ENCODE peak calls at places on chromosomes 16 and 17, in six cellular contexts. A, F, G, L, K and D are unnamed samples.

GRCh38 chr17:77609553-77610517 is 348.7 kb upstream of the TNRC6C start:
- ATAC-seq in A (peak), F (peak), G (peak), L (no peak), K (no peak), D (no peak)

GRCh38 chr16:67199011-67199807 is at the start of gene ELMO3:
- ATAC-seq in A (peak), F (no peak), G (no peak), L (peak), K (no peak), D (peak)

GRCh38 chr17:19554393-19554792 is 20.7 kb downstream of the SLC47A1 start:
- ATAC-seq in A (no peak), F (no peak), G (no peak), L (no peak), K (no peak), D (no peak)

GRCh38 chr17:68684860-68685493 is 83.8 kb upstream of the FAM20A start:
- ATAC-seq in A (no peak), F (no peak), G (no peak), L (no peak), K (no peak), D (peak)

GRCh38 chr17:57839571-57839923 is 10.3 kb downstream of the MRPS23 start:
- ATAC-seq in A (no peak), F (no peak), G (no peak), L (no peak), K (no peak), D (no peak)

GRCh38 chr16:11601911-11602310 is 15.2 kb upstream of the LITAF start:
- ATAC-seq in A (no peak), F (no peak), G (no peak), L (no peak), K (no peak), D (no peak)

GRCh38 chr17:35531170-35531569 is 6.3 kb downstream of the SLFN12L start:
- ATAC-seq in A (no peak), F (no peak), G (no peak), L (no peak), K (no peak), D (no peak)

GRCh38 chr17:64780096-64781012 is 118.2 kb upstream of the SMURF2 start:
- ATAC-seq in A (no peak), F (no peak), G (no peak), L (peak), K (peak), D (no peak)

GRCh38 chr17:27342059-27342458 is 48.1 kb downstream of the WSB1 start:
- ATAC-seq in A (no peak), F (no peak), G (no peak), L (no peak), K (no peak), D (no peak)

GRCh38 chr16:81453091-81453728 is 8.6 kb downstream of the CMIP start:
- ATAC-seq in A (no peak), F (no peak), G (no peak), L (no peak), K (no peak), D (no peak)

GRCh38 chr17:17824119-17824779 is 12.5 kb downstream of the SREBF1 start:
- ATAC-seq in A (no peak), F (peak), G (peak), L (no peak), K (peak), D (no peak)

GRCh38 chr17:80931421-80932265 is 60.0 kb upstream of the CHMP6 start:
- ATAC-seq in A (no peak), F (no peak), G (no peak), L (no peak), K (no peak), D (no peak)

GRCh38 chr17:80930335-80931040 is 61.2 kb upstream of the CHMP6 start:
- ATAC-seq in A (no peak), F (no peak), G (peak), L (no peak), K (no peak), D (no peak)

GRCh38 chr17:80927791-80928216 is 63.8 kb upstream of the CHMP6 start:
- ATAC-seq in A (no peak), F (no peak), G (no peak), L (no peak), K (no peak), D (no peak)

GRCh38 chr17:80926601-80927250 is 64.9 kb upstream of the CHMP6 start:
- ATAC-seq in A (no peak), F (no peak), G (no peak), L (no peak), K (peak), D (peak)

GRCh38 chr17:80929449-80929848 is 62.2 kb upstream of the CHMP6 start:
- ATAC-seq in A (no peak), F (peak), G (no peak), L (no peak), K (no peak), D (no peak)
- TF ChIP-seq EP300 in A (no peak), F (no peak), G (no peak), L (no peak), K (no peak), D (no peak)

GRCh38 chr17:50053654-50053960 is 2.3 kb upstream of the ITGA3 start:
- ATAC-seq in A (no peak), F (no peak), G (no peak), L (no peak), K (no peak), D (no peak)
- TF ChIP-seq EP300 in A (no peak), F (no peak), G (no peak), L (no peak), K (no peak), D (no peak)

DNA sequence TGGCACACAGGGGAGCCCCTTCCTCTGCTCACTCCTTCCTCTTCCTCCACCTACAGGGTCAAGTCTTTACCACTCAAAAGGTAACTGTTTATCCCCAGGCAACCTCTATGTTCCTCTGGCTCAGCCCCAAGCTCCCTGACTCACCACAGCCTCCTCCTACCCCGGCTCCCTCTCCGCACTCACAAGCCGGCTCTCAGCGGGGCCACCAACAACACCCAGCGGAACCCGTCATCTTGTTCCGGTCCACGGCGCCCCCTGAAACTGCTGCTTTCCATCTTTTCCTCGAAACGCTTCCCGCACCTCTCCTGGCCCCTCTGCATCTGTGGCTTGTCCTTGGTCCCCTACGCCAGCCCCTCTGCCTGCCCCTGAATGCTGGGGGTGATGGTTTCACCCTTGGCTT is 58.4 kb downstream of the NXN start:
- ATAC-seq in A (peak), F (no peak), G (no peak), L (peak), K (peak), D (peak)
- TF ChIP-seq EP300 in A (no peak), F (no peak), G (no peak), L (no peak), K (no peak), D (no peak)

GRCh38 chr17:1684307-1685189 is at the start of gene PRPF8:
- ATAC-seq in A (peak), F (peak), G (peak), L (peak), K (peak), D (peak)
- TF ChIP-seq EP300 in A (no peak), F (no peak), G (peak), L (peak), K (peak), D (no peak)

DNA sequence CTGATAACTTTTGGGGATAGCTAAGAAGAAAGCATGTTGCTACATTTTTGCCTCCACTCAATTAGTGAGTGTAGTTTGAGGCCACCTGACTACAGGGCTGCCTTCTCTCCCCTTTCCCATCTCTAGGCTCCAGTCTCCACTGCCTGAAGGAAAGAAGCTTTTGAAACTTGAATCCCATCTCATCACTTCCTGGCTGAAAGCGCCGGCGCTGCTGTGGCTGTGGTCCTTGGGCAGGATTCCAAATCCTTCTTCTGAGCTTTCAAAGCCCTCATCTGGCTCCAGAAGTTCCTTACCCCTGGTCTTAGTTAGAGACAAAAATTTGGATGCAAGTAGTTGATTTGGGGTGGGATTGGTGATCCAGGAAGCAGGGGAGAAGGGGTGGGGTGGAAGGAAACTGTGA is 119.4 kb downstream of the FOXL1 start:
- ATAC-seq in A (no peak), F (no peak), G (no peak), L (no peak), K (no peak), D (no peak)
- TF ChIP-seq EP300 in A (no peak), F (no peak), G (no peak), L (no peak), K (no peak), D (no peak)